ENCODE peak calls at places on chromosomes 13 and 19, in four cellular contexts. D is endothelial cell of umbilical vein; S is CD8-positive, alpha-beta T cell; A is nephron progenitor cell. I is an unnamed sample.

GRCh38 chr19:31289976-31290375 is 59.3 kb downstream of the TSHZ3 start:
- DNase-seq in A (no peak), S (no peak), D (no peak), I (no peak)

GRCh38 chr19:45505151-45505995 is 1.9 kb upstream of the VASP start:
- DNase-seq in S (no peak), D (no peak), A (no peak), I (peak)

GRCh38 chr19:49193822-49194394 is 36.3 kb downstream of the TRPM4 start:
- DNase-seq in D (no peak), S (no peak), A (no peak), I (no peak)

GRCh38 chr19:32373614-32374295 is 28.3 kb downstream of the ZNF507 start:
- DNase-seq in D (peak), S (no peak), A (no peak), I (peak)

GRCh38 chr19:33375760-33376159 is 2.3 kb downstream of the CEBPG start:
- DNase-seq in A (no peak), S (no peak), D (no peak), I (no peak)

GRCh38 chr13:95100525-95101121 is 200.6 kb downstream of the ABCC4 start:
- DNase-seq in A (no peak), S (no peak), D (peak), I (no peak)

GRCh38 chr13:98484289-98485219 is 92.4 kb downstream of the STK24 start:
- DNase-seq in S (peak), D (peak), A (peak), I (peak)

GRCh38 chr13:60016229-60016628 is 147.5 kb downstream of the DIAPH3 start:
- DNase-seq in S (no peak), A (no peak), D (no peak), I (no peak)

GRCh38 chr19:29121684-29122083 is 91.3 kb downstream of the UQCRFS1 start:
- DNase-seq in D (no peak), A (peak), S (no peak), I (no peak)

GRCh38 chr19:43532571-43532961 is 422 bp upstream of the ZNF575 start:
- DNase-seq in D (no peak), S (no peak), A (no peak), I (no peak)

GRCh38 chr13:30091691-30092090 is 215.7 kb downstream of the KATNAL1 start:
- DNase-seq in S (no peak), D (no peak), A (no peak), I (no peak)

GRCh38 chr13:73835138-73835721 is 299.0 kb downstream of the KLF12 start:
- DNase-seq in A (peak), S (no peak), D (peak), I (peak)
- TF ChIP-seq CTCF in A (peak), S (peak), D (peak), I (peak)

GRCh38 chr19:47507924-47508553 is 6.8 kb downstream of the NAPA start:
- DNase-seq in S (no peak), D (no peak), A (no peak), I (no peak)
- TF ChIP-seq CTCF in S (no peak), D (no peak), A (no peak), I (no peak)

DNA sequence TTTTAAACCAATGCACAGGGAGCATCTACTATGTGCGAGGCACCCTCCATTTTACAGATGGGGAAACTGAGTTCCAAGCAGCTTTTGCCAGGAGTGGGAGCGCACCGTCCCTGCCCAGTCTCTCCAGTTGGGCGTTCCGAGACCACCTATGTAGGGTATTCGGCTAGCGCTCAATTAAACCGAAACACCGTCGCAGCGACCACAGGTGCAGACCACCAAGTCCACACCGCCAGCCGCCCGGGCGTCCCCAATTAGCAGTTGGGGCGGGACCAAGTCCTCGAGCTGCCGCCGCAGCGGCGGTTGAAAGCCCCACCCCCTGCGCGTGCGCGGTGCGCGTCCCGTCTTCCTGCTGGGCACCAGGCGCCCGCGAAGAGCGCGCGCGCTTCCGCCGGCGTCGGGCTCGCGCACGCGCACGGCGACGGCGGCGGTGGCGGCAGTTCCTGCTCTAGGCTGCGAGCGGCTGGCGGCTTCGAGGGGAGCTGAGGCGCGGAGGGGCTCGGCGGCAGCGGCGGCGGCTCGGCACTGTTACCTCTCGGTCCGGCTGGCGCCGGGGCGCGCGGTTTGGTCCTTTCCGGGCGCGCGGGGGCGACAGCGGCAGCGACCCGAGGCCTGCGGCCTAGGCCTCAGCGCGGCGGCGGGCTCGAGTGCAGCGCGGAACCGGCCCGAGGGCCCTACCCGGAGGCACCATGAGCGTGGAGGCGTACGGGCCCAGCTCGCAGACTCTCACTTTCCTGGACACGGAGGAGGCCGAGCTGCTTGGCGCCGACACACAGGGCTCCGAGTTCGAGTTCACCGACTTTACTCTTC is at the start of gene UPF1:
- DNase-seq in D (peak), A (peak), S (peak), I (peak)
- TF ChIP-seq CTCF in D (no peak), A (no peak), S (no peak), I (no peak)

GRCh38 chr13:78241278-78241919 is 322.8 kb upstream of the EDNRB start:
- DNase-seq in S (no peak), D (peak), A (peak), I (peak)

GRCh38 chr13:78247362-78247761 is 328.7 kb upstream of the EDNRB start:
- DNase-seq in S (no peak), D (no peak), A (no peak), I (no peak)
- TF ChIP-seq CTCF in S (no peak), D (no peak), A (no peak), I (no peak)

GRCh38 chr19:56721714-56722113 is 50.2 kb upstream of the ZNF835 start:
- DNase-seq in D (no peak), S (no peak), A (no peak), I (no peak)

GRCh38 chr19:56727731-56728130 is 56.2 kb upstream of the ZNF835 start:
- DNase-seq in A (no peak), S (no peak), D (no peak), I (no peak)

GRCh38 chr19:56720281-56720680 is 48.7 kb upstream of the ZNF835 start:
- DNase-seq in D (no peak), A (no peak), S (no peak), I (no peak)

DNA sequence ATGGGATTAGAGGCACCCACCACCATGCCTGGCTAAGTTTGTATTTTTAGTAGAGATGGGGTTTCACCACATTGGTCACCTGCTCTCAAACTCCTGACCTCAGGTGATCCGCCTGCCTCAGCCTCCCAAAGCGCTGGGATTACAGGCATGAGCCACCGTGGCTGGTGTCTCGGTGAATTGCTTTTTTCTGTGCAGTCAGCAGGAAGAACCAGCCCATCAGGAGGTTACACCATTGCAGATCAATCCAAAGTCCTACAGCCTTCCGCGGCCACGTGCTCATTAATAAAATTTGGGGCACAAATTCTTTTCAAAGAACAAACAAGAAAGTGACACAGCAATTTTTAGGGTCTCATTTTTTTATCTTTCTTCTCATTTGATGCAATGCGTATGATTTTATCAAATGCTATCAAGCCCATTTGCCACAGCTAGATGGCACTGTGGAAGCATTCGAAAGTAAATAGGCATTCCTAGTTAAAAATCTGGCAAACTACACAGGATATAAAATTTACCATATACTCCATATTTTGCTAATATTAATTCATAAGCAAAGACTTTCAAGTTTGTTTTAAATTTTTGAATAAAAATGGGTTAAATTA is 54.4 kb upstream of the ZNF835 start:
- DNase-seq in A (no peak), D (no peak), S (no peak), I (peak)
- TF ChIP-seq CTCF in A (no peak), D (no peak), S (no peak), I (no peak)

I was measured in cardiac muscle cell.